ENCODE peak calls at places on chromosomes 6 and 20, in five cellular contexts. K is amniotic stem cell; W is pancreas; F is activated CD4-positive, alpha-beta T cell treated with anti-CD3 and anti-CD28 coated beads for 4 hours; X is left lobe of liver. A is an unnamed sample.

GRCh38 chr6:3293271-3294155 is 34.8 kb downstream of the PSMG4 start:
- DNase-seq in F (no peak), X (no peak), W (no peak), K (no peak), A (no peak)

GRCh38 chr20:10433014-10433622 is 904 bp downstream of the MKKS start:
- DNase-seq in X (no peak), K (no peak), F (no peak), W (no peak), A (no peak)

GRCh38 chr6:132190815-132191175 is 210.5 kb downstream of the MOXD1 start:
- DNase-seq in F (no peak), X (no peak), W (no peak), K (no peak), A (no peak)

GRCh38 chr20:60900581-60900980 is 351.5 kb upstream of the CDH4 start:
- DNase-seq in K (no peak), W (no peak), F (no peak), X (no peak), A (no peak)

GRCh38 chr6:20413826-20414225 is 12.1 kb downstream of the E2F3 start:
- DNase-seq in X (no peak), K (no peak), F (no peak), W (no peak), A (no peak)

GRCh38 chr20:50450961-50451752 is 59.0 kb upstream of the PTPN1 start:
- DNase-seq in W (no peak), X (no peak), F (no peak), K (no peak), A (no peak)

GRCh38 chr6:107956586-107957164 is 1.3 kb downstream of the SEC63 start:
- DNase-seq in F (no peak), K (no peak), X (no peak), W (no peak), A (no peak)

GRCh38 chr6:90194371-90194841 is 102.2 kb downstream of the BACH2 start:
- DNase-seq in X (no peak), K (peak), W (no peak), F (no peak), A (no peak)

GRCh38 chr6:44631968-44632367 is 244.5 kb downstream of the CDC5L start:
- DNase-seq in X (no peak), F (no peak), W (no peak), K (no peak), A (no peak)